ENCODE peak calls at places on chromosomes 11 and 22, in nine cellular contexts. K is cardiac muscle cell; E is uterus; F is fibroblast of lung; L is neural crest cell; Q is GM04504; A is GM10248; R is choroid plexus epithelial cell; Z is stimulated activated CD4-positive, alpha-beta T cell treated with anti-CD3 and anti-CD28 coated beads, Interleukin-1b, Interleukin-23, amount 100 ng/mL, for 1 hour. N is an unnamed sample.

GRCh38 chr11:1854949-1855885 is 2.3 kb downstream of the LSP1 start:
- DNase-seq in E (no peak), Z (no peak), F (no peak), A (peak), R (no peak), K (no peak), Q (no peak), L (no peak), N (no peak)

GRCh38 chr11:11335043-11335442 is 18.0 kb downstream of the CSNK2A3 start:
- DNase-seq in L (no peak), R (no peak), Q (no peak), K (no peak), Z (no peak), E (no peak), A (no peak), F (no peak), N (no peak)

GRCh38 chr11:74019860-74020259 is 11.0 kb upstream of the UCP3 start:
- DNase-seq in L (no peak), Q (no peak), K (no peak), F (no peak), E (no peak), Z (no peak), A (no peak), R (no peak), N (no peak)

GRCh38 chr22:44147821-44148574 is 32.7 kb upstream of the PARVG start:
- DNase-seq in K (peak), L (no peak), A (no peak), Z (no peak), E (no peak), F (peak), R (peak), Q (peak), N (peak)

GRCh38 chr11:78620159-78620558 is 45.5 kb upstream of the NARS2 start:
- DNase-seq in Q (no peak), L (no peak), K (no peak), Z (no peak), F (no peak), R (no peak), A (no peak), E (no peak), N (no peak)

GRCh38 chr11:1564535-1565172 is 7.4 kb downstream of the DUSP8 start:
- DNase-seq in A (no peak), Z (no peak), F (peak), K (peak), L (no peak), Q (no peak), R (peak), E (peak), N (peak)

GRCh38 chr11:134837887-134838232 is 425.8 kb upstream of the B3GAT1 start:
- DNase-seq in E (no peak), K (no peak), Q (no peak), A (no peak), F (no peak), L (no peak), Z (no peak), R (no peak), N (no peak)

GRCh38 chr11:86606849-86607481 is 65.5 kb downstream of the ME3 start:
- DNase-seq in A (no peak), F (no peak), Z (no peak), L (no peak), K (no peak), R (peak), Q (no peak), E (no peak), N (no peak)

GRCh38 chr11:130223291-130223971 is 63.8 kb downstream of the ST14 start:
- DNase-seq in A (no peak), Q (no peak), L (no peak), Z (no peak), E (no peak), F (no peak), R (no peak), K (no peak), N (no peak)

GRCh38 chr22:43293259-43293658 is 49.9 kb downstream of the SCUBE1 start:
- DNase-seq in Q (peak), R (no peak), L (no peak), Z (no peak), A (no peak), K (no peak), E (no peak), F (no peak), N (no peak)

GRCh38 chr11:129374993-129375721 is 491 bp upstream of the BARX2 start:
- DNase-seq in K (peak), L (no peak), R (no peak), A (no peak), Q (no peak), F (peak), Z (no peak), E (no peak), N (peak)

GRCh38 chr11:128451651-128452470 is 135.5 kb downstream of the ETS1 start:
- DNase-seq in Z (no peak), L (peak), R (peak), A (no peak), E (no peak), F (peak), Q (no peak), K (no peak), N (no peak)

GRCh38 chr11:111707039-111707690 is 59.0 kb downstream of the PPP2R1B start:
- DNase-seq in Q (no peak), F (peak), E (peak), L (no peak), R (peak), A (no peak), K (no peak), Z (no peak), N (peak)

GRCh38 chr22:46432164-46433068 is 96.9 kb downstream of the TRMU start:
- DNase-seq in F (no peak), E (no peak), Q (no peak), L (no peak), A (peak), Z (no peak), R (peak), K (no peak), N (no peak)

GRCh38 chr22:22021160-22021750 is 38.7 kb upstream of the TOP3B start:
- DNase-seq in Z (no peak), A (no peak), F (no peak), Q (no peak), E (no peak), K (no peak), R (no peak), L (no peak), N (no peak)

GRCh38 chr11:33651555-33651954 is 49.1 kb downstream of the C11orf91 start:
- DNase-seq in A (no peak), L (no peak), Z (no peak), Q (no peak), E (no peak), K (no peak), R (no peak), F (no peak), N (no peak)

GRCh38 chr22:32951081-32951806 is 106.9 kb downstream of the SYN3 start:
- DNase-seq in E (no peak), A (no peak), L (no peak), Q (no peak), F (no peak), Z (no peak), K (peak), R (no peak), N (peak)

GRCh38 chr11:2670541-2671100 is 29.2 kb downstream of the KCNQ1OT1 start:
- DNase-seq in L (no peak), R (no peak), K (no peak), F (no peak), Q (no peak), E (peak), A (no peak), Z (no peak), N (no peak)

GRCh38 chr11:65446446-65447277 is 24.1 kb downstream of the NEAT1 start:
- DNase-seq in Q (peak), E (peak), K (no peak), L (no peak), F (peak), Z (no peak), R (peak), A (no peak), N (no peak)

GRCh38 chr22:44288951-44289350 is 23.8 kb downstream of the SHISAL1 start:
- DNase-seq in E (no peak), R (no peak), A (no peak), L (no peak), Q (no peak), K (no peak), F (no peak), Z (no peak), N (peak)

GRCh38 chr11:123579482-123579812 is 75.0 kb downstream of the SCN3B start:
- DNase-seq in Q (no peak), R (no peak), F (no peak), K (no peak), E (no peak), L (no peak), A (no peak), Z (no peak), N (no peak)

GRCh38 chr11:79461144-79461543 is 20.3 kb upstream of the TENM4 start:
- DNase-seq in K (peak), Q (peak), L (no peak), R (peak), E (no peak), F (peak), A (no peak), Z (no peak), N (peak)

GRCh38 chr11:120181446-120181992 is 29.3 kb upstream of the OAF start:
- DNase-seq in K (no peak), L (no peak), Z (no peak), A (no peak), Q (no peak), R (no peak), E (peak), F (no peak), N (no peak)

GRCh38 chr11:63489879-63490278 is 1.1 kb downstream of the PLAAT5 start:
- DNase-seq in Q (no peak), Z (no peak), F (peak), A (no peak), K (no peak), L (no peak), E (no peak), R (peak), N (no peak)

GRCh38 chr22:35749808-35750207 is 32.1 kb downstream of the APOL5 start:
- DNase-seq in K (peak), F (no peak), E (no peak), A (peak), Q (no peak), L (no peak), R (no peak), Z (no peak), N (peak)

GRCh38 chr11:84648413-84648812 is 978.7 kb downstream of the DLG2 start:
- DNase-seq in K (no peak), Z (no peak), L (no peak), Q (no peak), R (no peak), F (no peak), A (no peak), E (no peak), N (peak)

GRCh38 chr11:118398797-118399564 is 2.4 kb upstream of the ATP5MG start:
- DNase-seq in A (no peak), L (no peak), R (peak), E (no peak), K (no peak), F (peak), Z (peak), Q (no peak), N (no peak)

GRCh38 chr22:35705141-35705540 is 12.5 kb upstream of the APOL5 start:
- DNase-seq in Q (peak), L (no peak), K (no peak), Z (no peak), E (no peak), A (no peak), F (peak), R (peak), N (no peak)

GRCh38 chr22:17945851-17946690 is 78.3 kb downstream of the MICAL3 start:
- DNase-seq in F (no peak), Q (no peak), L (no peak), K (no peak), E (no peak), Z (no peak), A (peak), R (no peak), N (no peak)

GRCh38 chr11:18022419-18022818 is 9.6 kb upstream of the SERGEF start:
- DNase-seq in K (no peak), E (no peak), Z (no peak), L (no peak), A (no peak), F (no peak), Q (no peak), R (no peak), N (no peak)

GRCh38 chr11:60498399-60498798 is 5.8 kb downstream of the MS4A12 start:
- DNase-seq in Z (no peak), Q (no peak), A (no peak), E (no peak), F (no peak), K (no peak), L (no peak), R (no peak), N (no peak)

N was measured in A673.